ENCODE peak calls at places on chromosomes 3 and 15, in nine cellular contexts. Y, B, K, T, P, H, G, I and E are unnamed samples.

GRCh38 chr3:78268716-78269668 is 1229.1 kb downstream of the ROBO2 start:
- DNase-seq in Y (no peak), T (no peak), B (no peak), K (no peak), P (no peak), I (no peak), G (no peak), H (no peak), E (no peak)

GRCh38 chr15:57323806-57324589 is 52.3 kb upstream of the CGNL1 start:
- DNase-seq in K (peak), Y (no peak), P (no peak), I (no peak), H (no peak), G (no peak), B (peak), T (no peak), E (no peak)

GRCh38 chr3:853489-853888 is 239.3 kb upstream of the CNTN6 start:
- DNase-seq in T (no peak), B (no peak), G (no peak), H (no peak), K (no peak), Y (no peak), I (no peak), P (no peak), E (no peak)

GRCh38 chr3:102225407-102226132 is 209.2 kb upstream of the ZPLD1 start:
- DNase-seq in H (no peak), T (peak), K (peak), G (no peak), Y (peak), B (peak), P (no peak), I (no peak), E (peak)

GRCh38 chr15:38994310-38994709 is 429.7 kb upstream of the RASGRP1 start:
- DNase-seq in G (no peak), I (no peak), B (no peak), K (no peak), H (no peak), T (no peak), P (no peak), Y (no peak), E (no peak)

GRCh38 chr15:44435893-44436667 is 8.7 kb downstream of the CTDSPL2 start:
- DNase-seq in G (no peak), I (no peak), P (no peak), Y (peak), T (no peak), K (no peak), H (no peak), B (no peak), E (peak)

GRCh38 chr15:64010719-64011118 is 35.6 kb downstream of the DAPK2 start:
- DNase-seq in H (no peak), Y (peak), T (no peak), G (peak), I (peak), B (peak), P (peak), K (peak), E (no peak)

GRCh38 chr3:110813541-110813940 is 258.1 kb upstream of the NECTIN3 start:
- DNase-seq in T (no peak), I (no peak), P (no peak), H (no peak), B (no peak), Y (no peak), G (no peak), K (no peak), E (no peak)

GRCh38 chr15:78065284-78065872 is 12.1 kb downstream of the TBC1D2B start:
- DNase-seq in P (no peak), H (peak), I (no peak), K (peak), T (no peak), Y (peak), B (peak), G (peak), E (peak)

GRCh38 chr15:63506537-63507035 is 2.2 kb downstream of the USP3 start:
- DNase-seq in P (no peak), T (no peak), G (no peak), B (no peak), K (no peak), H (no peak), Y (no peak), I (no peak), E (no peak)

GRCh38 chr3:11566916-11567315 is 76.8 kb downstream of the VGLL4 start:
- DNase-seq in Y (no peak), H (peak), G (no peak), T (no peak), I (no peak), K (no peak), B (no peak), P (no peak), E (no peak)

GRCh38 chr15:90264649-90265048 is 823 bp upstream of the NGRN start:
- DNase-seq in P (peak), G (no peak), B (no peak), K (no peak), I (peak), H (no peak), Y (no peak), T (no peak), E (no peak)

GRCh38 chr3:196327405-196327804 is 9.4 kb upstream of the DYNLT2B start:
- DNase-seq in P (no peak), B (peak), T (no peak), K (no peak), Y (no peak), G (no peak), H (no peak), I (no peak), E (no peak)

GRCh38 chr15:60477991-60478632 is 830 bp downstream of the ICE2 start:
- DNase-seq in H (no peak), B (peak), P (no peak), K (peak), G (no peak), T (peak), Y (no peak), I (no peak), E (no peak)

GRCh38 chr3:43286886-43287301 is 554 bp downstream of the SNRK start:
- DNase-seq in I (peak), B (no peak), P (peak), H (peak), G (no peak), K (no peak), Y (no peak), T (no peak), E (no peak)

GRCh38 chr3:171685116-171685895 is 125.0 kb downstream of the PLD1 start:
- DNase-seq in K (no peak), B (no peak), I (no peak), P (no peak), Y (no peak), T (no peak), G (no peak), H (no peak), E (no peak)

GRCh38 chr3:168847293-168847883 is 751.7 kb upstream of the GOLIM4 start:
- DNase-seq in K (peak), I (no peak), B (peak), P (no peak), T (peak), G (no peak), Y (peak), H (no peak), E (peak)

GRCh38 chr3:37320276-37320675 is 145.9 kb upstream of the LRRFIP2 start:
- DNase-seq in P (no peak), H (no peak), T (no peak), K (no peak), B (no peak), I (peak), Y (no peak), G (no peak), E (no peak)

GRCh38 chr3:7203969-7204847 is 343.3 kb downstream of the GRM7 start:
- DNase-seq in G (no peak), B (no peak), K (no peak), H (no peak), P (no peak), T (no peak), Y (no peak), I (no peak), E (no peak)

GRCh38 chr3:177195242-177195940 is 1.9 kb downstream of the TBL1XR1 start:
- DNase-seq in B (peak), Y (no peak), K (no peak), P (no peak), I (no peak), H (peak), G (no peak), T (peak), E (no peak)

GRCh38 chr3:21484323-21485154 is 266.5 kb downstream of the ZNF385D start:
- DNase-seq in T (peak), H (peak), Y (peak), K (peak), G (peak), P (no peak), I (no peak), B (peak), E (peak)

GRCh38 chr3:15382405-15382923 is 44.9 kb downstream of the METTL6 start:
- DNase-seq in I (no peak), Y (no peak), H (no peak), P (no peak), T (no peak), G (no peak), B (no peak), K (no peak), E (no peak)

GRCh38 chr3:157794771-157795170 is 291.6 kb upstream of the VEPH1 start:
- DNase-seq in T (no peak), K (peak), I (no peak), P (no peak), H (no peak), Y (peak), G (no peak), B (peak), E (peak)